ENCODE peak calls at places on chromosomes 16 and 17, in nine cellular contexts. P is OCI-LY7, L is A549, B is mesenchymal stem cell, H is H1, D is PC-9, U is mesendoderm, Z is trophoblast cell, S is fibroblast of lung. R is an unnamed sample.

GRCh38 chr16:76639685-76640289 is 362.6 kb downstream of the CNTNAP4 start:
- DNase-seq in P (peak), B (peak), L (peak), U (peak), H (peak), S (peak), Z (peak), D (no peak), R (peak)

GRCh38 chr17:63841350-63842172 is 924 bp downstream of the SMARCD2 start:
- DNase-seq in L (no peak), B (peak), U (peak), D (no peak), P (peak), H (no peak), S (peak), Z (peak), R (peak)

GRCh38 chr16:81636298-81636960 is 142.7 kb upstream of the PLCG2 start:
- DNase-seq in D (no peak), H (no peak), U (no peak), Z (no peak), P (no peak), L (no peak), B (no peak), S (no peak), R (no peak)

GRCh38 chr16:3577302-3577752 is at the start of gene NLRC3:
- DNase-seq in S (no peak), B (no peak), P (peak), U (no peak), H (no peak), Z (no peak), D (no peak), L (no peak), R (no peak)

GRCh38 chr17:52027620-52028019 is 130.9 kb downstream of the CA10 start:
- DNase-seq in U (no peak), Z (peak), B (peak), P (no peak), D (no peak), S (no peak), H (no peak), L (no peak), R (peak)

GRCh38 chr17:32627233-32628008 is 140.6 kb downstream of the CDK5R1 start:
- DNase-seq in U (peak), H (peak), D (no peak), P (no peak), L (no peak), Z (no peak), B (no peak), S (peak), R (no peak)

GRCh38 chr16:57380671-57381462 is 8.6 kb downstream of the CX3CL1 start:
- DNase-seq in P (no peak), L (no peak), D (peak), U (no peak), H (no peak), S (no peak), B (no peak), Z (no peak), R (no peak)

GRCh38 chr16:15609286-15609649 is 33.7 kb downstream of the MARF1 start:
- DNase-seq in D (no peak), Z (no peak), P (no peak), S (no peak), H (no peak), L (no peak), B (no peak), U (no peak), R (no peak)

GRCh38 chr17:2122641-2123302 is 67.9 kb downstream of the HIC1 start:
- DNase-seq in U (peak), B (peak), Z (peak), L (no peak), D (peak), P (no peak), S (peak), H (no peak), R (peak)

GRCh38 chr17:4810696-4811289 is 3.8 kb downstream of the PLD2 start:
- DNase-seq in Z (no peak), B (no peak), H (no peak), S (no peak), U (no peak), D (no peak), P (no peak), L (no peak), R (no peak)

GRCh38 chr17:34171245-34171818 is 83.8 kb upstream of the CCL2 start:
- DNase-seq in D (peak), S (peak), U (peak), H (no peak), B (peak), Z (peak), L (peak), P (peak), R (peak)

GRCh38 chr16:85847681-85848601 is 48.4 kb downstream of the COX4I1 start:
- DNase-seq in Z (no peak), D (no peak), S (no peak), H (no peak), U (no peak), P (no peak), B (no peak), L (no peak), R (no peak)

GRCh38 chr16:79601092-79601977 is 798 bp upstream of the MAF start:
- DNase-seq in S (peak), U (peak), D (no peak), B (peak), L (peak), H (no peak), Z (peak), P (no peak), R (no peak)

GRCh38 chr17:32275060-32276042 is 9.7 kb downstream of the RHBDL3 start:
- DNase-seq in B (peak), D (peak), U (peak), P (no peak), Z (peak), S (peak), H (no peak), L (peak), R (peak)

GRCh38 chr17:17416007-17416399 is 60.8 kb upstream of the MED9 start:
- DNase-seq in U (peak), B (peak), Z (peak), D (peak), L (peak), P (peak), S (peak), H (no peak), R (peak)

GRCh38 chr16:7313170-7313569 is 19.5 kb upstream of the RBFOX1 start:
- DNase-seq in P (peak), H (no peak), Z (no peak), D (no peak), U (peak), S (no peak), B (no peak), L (no peak), R (no peak)

GRCh38 chr16:56310685-56311084 is 114.7 kb downstream of the AMFR start:
- DNase-seq in H (no peak), Z (no peak), B (no peak), L (no peak), P (no peak), S (no peak), D (no peak), U (no peak), R (no peak)

GRCh38 chr17:4920351-4921048 is 11.6 kb upstream of the GP1BA start:
- DNase-seq in Z (peak), D (no peak), H (no peak), U (no peak), S (peak), B (peak), P (no peak), L (no peak), R (peak)

GRCh38 chr17:40671282-40671681 is 6.3 kb upstream of the KRT222 start:
- DNase-seq in D (no peak), H (no peak), Z (no peak), B (no peak), P (no peak), S (no peak), L (no peak), U (no peak), R (no peak)

GRCh38 chr16:67034478-67034877 is 5.5 kb downstream of the CBFB start:
- DNase-seq in D (no peak), Z (no peak), U (no peak), P (no peak), S (peak), B (no peak), H (no peak), L (no peak), R (no peak)

GRCh38 chr16:28572659-28573510 is 19.2 kb downstream of the SGF29 start:
- DNase-seq in L (no peak), D (no peak), P (no peak), S (peak), U (peak), H (no peak), B (peak), Z (no peak), R (no peak)

GRCh38 chr17:78173025-78173715 is 4.8 kb downstream of the SYNGR2 start:
- DNase-seq in S (no peak), P (no peak), U (no peak), B (peak), L (no peak), H (no peak), Z (no peak), D (no peak), R (no peak)

GRCh38 chr17:142102-142661 is 4.8 kb downstream of the SCGB1C2 start:
- DNase-seq in S (no peak), H (no peak), U (peak), B (peak), P (peak), L (peak), Z (no peak), D (no peak), R (peak)

GRCh38 chr16:19073863-19074262 is 6.4 kb downstream of the COQ7 start:
- DNase-seq in D (no peak), S (no peak), P (no peak), L (no peak), B (no peak), Z (no peak), H (no peak), U (no peak), R (no peak)

GRCh38 chr16:3999479-3999868 is 116.8 kb downstream of the ADCY9 start:
- DNase-seq in D (no peak), Z (peak), H (no peak), U (peak), L (no peak), B (peak), P (no peak), S (peak), R (no peak)

GRCh38 chr16:10749680-10750035 is 6.0 kb downstream of the NUBP1 start:
- DNase-seq in H (no peak), P (no peak), D (no peak), S (peak), L (no peak), U (no peak), B (peak), Z (peak), R (peak)

GRCh38 chr16:31472559-31473203 is 729 bp downstream of the TGFB1I1 start:
- DNase-seq in P (no peak), H (no peak), S (peak), D (peak), L (peak), B (peak), U (peak), Z (peak), R (peak)
- H3K4me2 ChIP-seq in P (no peak), H (peak), S (peak), D (peak), L (peak), B (peak), U (peak), Z (peak), R (peak)

DNA sequence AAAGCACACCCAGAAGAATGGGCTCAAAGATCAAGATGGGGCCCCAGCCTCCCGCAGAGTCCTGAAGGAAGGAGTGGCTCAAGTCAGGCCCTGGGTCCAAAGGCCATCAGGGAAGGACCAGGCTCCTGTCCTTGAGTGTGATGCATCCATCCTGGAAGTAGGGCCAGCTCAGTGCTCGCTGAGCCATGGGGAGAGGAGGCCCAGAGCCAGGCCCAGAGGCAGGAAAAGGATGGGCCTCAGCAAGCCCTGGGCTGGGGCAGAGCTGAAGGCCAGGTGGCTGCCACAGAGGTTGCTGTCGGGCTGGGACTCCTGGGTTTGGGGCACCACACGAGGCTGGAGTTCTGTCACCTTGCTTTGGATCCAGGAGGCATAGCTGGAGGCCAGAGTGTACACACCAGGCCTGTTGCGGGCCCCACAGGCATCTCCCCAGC is 3.7 kb downstream of the PRSS8 start:
- DNase-seq in P (no peak), H (no peak), L (no peak), S (no peak), B (no peak), Z (no peak), U (no peak), D (no peak), R (peak)
- H3K4me2 ChIP-seq in P (no peak), H (peak), L (no peak), S (no peak), B (no peak), Z (no peak), U (no peak), D (peak), R (peak)

GRCh38 chr17:55793272-55793671 is 42.4 kb downstream of the PCTP start:
- DNase-seq in B (no peak), U (no peak), S (no peak), L (no peak), Z (no peak), H (no peak), P (no peak), D (no peak), R (no peak)

GRCh38 chr17:55794681-55795080 is 43.8 kb downstream of the PCTP start:
- DNase-seq in D (no peak), H (no peak), P (no peak), L (no peak), B (no peak), S (no peak), Z (no peak), U (no peak), R (no peak)

GRCh38 chr17:55795098-55795497 is 44.2 kb downstream of the PCTP start:
- DNase-seq in Z (no peak), P (no peak), H (no peak), D (no peak), S (no peak), U (no peak), L (no peak), B (no peak), R (no peak)
- H3K4me2 ChIP-seq in Z (no peak), P (no peak), H (no peak), D (no peak), S (no peak), U (no peak), L (no peak), B (no peak), R (no peak)

GRCh38 chr16:48206594-48207242 is 37.4 kb upstream of the LONP2 start:
- DNase-seq in U (peak), B (no peak), Z (no peak), P (no peak), H (peak), S (peak), L (no peak), D (no peak), R (peak)
- H3K4me2 ChIP-seq in U (no peak), B (no peak), Z (no peak), P (no peak), H (no peak), S (no peak), L (peak), D (no peak), R (peak)

GRCh38 chr17:50620237-50620636 is 14.4 kb upstream of the ABCC3 start:
- DNase-seq in H (no peak), P (no peak), D (no peak), Z (no peak), B (no peak), L (no peak), U (no peak), S (no peak), R (no peak)
- H3K4me2 ChIP-seq in H (no peak), P (no peak), D (no peak), Z (no peak), B (no peak), L (no peak), U (no peak), S (no peak), R (no peak)

GRCh38 chr16:24800586-24800985 is 45.2 kb upstream of the SLC5A11 start:
- DNase-seq in B (peak), D (peak), U (peak), L (peak), P (no peak), H (no peak), S (peak), Z (peak), R (peak)
- H3K4me2 ChIP-seq in B (no peak), D (no peak), U (no peak), L (no peak), P (no peak), H (no peak), S (no peak), Z (no peak), R (peak)

GRCh38 chr17:79469646-79470045 is 141.2 kb downstream of the RBFOX3 start:
- DNase-seq in B (no peak), Z (no peak), S (no peak), U (no peak), P (no peak), L (no peak), D (no peak), H (no peak), R (no peak)
- H3K4me2 ChIP-seq in B (no peak), Z (no peak), S (no peak), U (no peak), P (no peak), L (no peak), D (no peak), H (no peak), R (no peak)

R was measured in mammary epithelial cell.